ENCODE peak calls at places on chromosomes 11 and 22, in four cellular contexts. M is NCI-H2081; Q is stimulated activated CD4-positive, alpha-beta T cell treated with anti-CD3 and anti-CD28 coated beads, Interleukin-12 subunit alpha, Interleukin-12 subunit beta, amount 100 ng/mL, for 48 hours; E is iris pigment epithelial cell. G is an unnamed sample.

GRCh38 chr22:26041931-26042330 is 127.3 kb upstream of the SEZ6L start:
- DNase-seq in M (peak), Q (no peak), E (no peak), G (no peak)

GRCh38 chr11:12163181-12163841 is 52.9 kb downstream of the MICAL2 start:
- DNase-seq in M (no peak), Q (no peak), E (peak), G (no peak)

GRCh38 chr11:61814242-61814957 is 2.4 kb downstream of the FADS1 start:
- DNase-seq in M (peak), Q (peak), E (peak), G (no peak)

GRCh38 chr11:91778758-91779157 is 445.9 kb upstream of the FAT3 start:
- DNase-seq in M (no peak), Q (no peak), E (no peak), G (no peak)

GRCh38 chr11:37474889-37475288 is 876.9 kb upstream of the RAG2 start:
- DNase-seq in M (no peak), Q (no peak), E (no peak), G (no peak)

GRCh38 chr11:58493676-58494075 is 14.2 kb downstream of the OR5B21 start:
- DNase-seq in M (no peak), Q (no peak), E (peak), G (no peak)

GRCh38 chr22:32142600-32142999 is 16.5 kb downstream of the C22orf42 start:
- DNase-seq in M (no peak), Q (no peak), E (no peak), G (no peak)

GRCh38 chr22:47354668-47355387 is 592.4 kb downstream of the TBC1D22A start:
- DNase-seq in M (no peak), Q (no peak), E (no peak), G (no peak)

GRCh38 chr11:47908198-47908597 is 60.0 kb upstream of the NUP160 start:
- DNase-seq in M (no peak), Q (no peak), E (peak), G (no peak)

GRCh38 chr11:128289048-128289447 is 298.3 kb downstream of the ETS1 start:
- DNase-seq in M (no peak), Q (peak), E (no peak), G (no peak)

GRCh38 chr11:65663634-65664200 is 1.0 kb upstream of the RELA start:
- DNase-seq in M (no peak), Q (no peak), E (peak), G (no peak)

GRCh38 chr11:1382831-1383607 is 6.7 kb upstream of the BRSK2 start:
- DNase-seq in M (peak), Q (peak), E (peak), G (peak)

G was measured in mesothelial cell of epicardium.